ENCODE peak calls at places on chromosomes 2 and 18, in six cellular contexts. C, E, N, V, M and Z are unnamed samples. For H3K4me1, the result is how much of the 10 kb centered on the place peaks cover.

GRCh38 chr18:34866739-34867138 is 156.6 kb downstream of the DTNA start:
- DNase-seq in C (no peak), E (no peak), N (no peak), V (no peak), M (no peak), Z (no peak)

GRCh38 chr2:10762651-10763460 is 41.4 kb downstream of the ATP6V1C2 start:
- DNase-seq in C (no peak), E (peak), N (no peak), V (no peak), M (no peak), Z (peak)

GRCh38 chr2:133726906-133727305 is 158.6 kb upstream of the NCKAP5 start:
- DNase-seq in C (no peak), E (no peak), N (no peak), V (no peak), M (no peak), Z (no peak)

GRCh38 chr2:119431155-119431975 is at the start of gene TMEM37:
- DNase-seq in C (peak), E (peak), N (peak), V (peak), M (peak), Z (peak)

GRCh38 chr2:46032996-46033395 is 264.2 kb upstream of the EPAS1 start:
- DNase-seq in C (no peak), E (no peak), N (no peak), V (no peak), M (no peak), Z (no peak)

GRCh38 chr2:182318466-182319309 is 108.1 kb downstream of the PDE1A start:
- DNase-seq in C (no peak), E (no peak), N (no peak), V (no peak), M (no peak), Z (no peak)

GRCh38 chr2:30611572-30611971 is 164.5 kb downstream of the LCLAT1 start:
- DNase-seq in C (no peak), E (no peak), N (no peak), V (no peak), M (peak), Z (no peak)

GRCh38 chr2:186059096-186059495 is 320.5 kb downstream of the FSIP2 start:
- DNase-seq in C (no peak), E (no peak), N (no peak), V (no peak), M (no peak), Z (no peak)

GRCh38 chr2:19667536-19667949 is 234.2 kb downstream of the TTC32 start:
- DNase-seq in C (no peak), E (no peak), N (no peak), V (no peak), M (no peak), Z (no peak)

GRCh38 chr2:98806266-98806697 is 75.3 kb upstream of the MGAT4A start:
- DNase-seq in C (peak), E (no peak), N (no peak), V (no peak), M (peak), Z (no peak)

GRCh38 chr2:61905372-61906186 is at the start of gene COMMD1:
- DNase-seq in C (peak), E (no peak), N (peak), V (peak), M (peak), Z (peak)

GRCh38 chr2:59025157-59025757 is 784.1 kb upstream of the FANCL start:
- DNase-seq in C (peak), E (peak), N (peak), V (peak), M (peak), Z (peak)

GRCh38 chr2:118421648-118422047 is 333.4 kb downstream of the INSIG2 start:
- DNase-seq in C (no peak), E (no peak), N (no peak), V (no peak), M (no peak), Z (no peak)

GRCh38 chr18:28041366-28041765 is 135.6 kb downstream of the CDH2 start:
- DNase-seq in C (no peak), E (no peak), N (no peak), V (no peak), M (no peak), Z (peak)

GRCh38 chr18:26051845-26052244 is 38.6 kb downstream of the SS18 start:
- DNase-seq in C (no peak), E (no peak), N (no peak), V (no peak), M (no peak), Z (no peak)

GRCh38 chr2:117523267-117523666 is 291.2 kb upstream of the DDX18 start:
- DNase-seq in C (peak), E (no peak), N (peak), V (no peak), M (peak), Z (peak)

GRCh38 chr2:187552959-187553681 is 1.1 kb downstream of the TFPI start:
- DNase-seq in C (no peak), E (no peak), N (no peak), V (no peak), M (no peak), Z (no peak)

GRCh38 chr2:41968182-41968578 is 79.6 kb upstream of the PKDCC start:
- DNase-seq in C (no peak), E (no peak), N (no peak), V (no peak), M (no peak), Z (no peak)

GRCh38 chr2:41967426-41968181 is 80.2 kb upstream of the PKDCC start:
- DNase-seq in C (peak), E (no peak), N (no peak), V (no peak), M (peak), Z (no peak)

GRCh38 chr2:41965886-41966285 is 81.9 kb upstream of the PKDCC start:
- DNase-seq in C (peak), E (no peak), N (no peak), V (no peak), M (peak), Z (no peak)

GRCh38 chr2:41966431-41966893 is 81.4 kb upstream of the PKDCC start:
- DNase-seq in C (peak), E (no peak), N (peak), V (no peak), M (peak), Z (peak)

GRCh38 chr2:41966920-41967319 is 80.9 kb upstream of the PKDCC start:
- DNase-seq in C (peak), E (no peak), N (no peak), V (no peak), M (no peak), Z (no peak)
- H3K4me1 ChIP-seq in C (under half), E (under half), N (under half), V (under half), M (under half), Z (under half)

GRCh38 chr2:75558786-75559428 is 1.8 kb downstream of the EVA1A start:
- DNase-seq in C (no peak), E (no peak), N (no peak), V (no peak), M (peak), Z (no peak)
- H3K4me1 ChIP-seq in C (under half), E (under half), N (under half), V (under half), M (under half), Z (under half)

DNA sequence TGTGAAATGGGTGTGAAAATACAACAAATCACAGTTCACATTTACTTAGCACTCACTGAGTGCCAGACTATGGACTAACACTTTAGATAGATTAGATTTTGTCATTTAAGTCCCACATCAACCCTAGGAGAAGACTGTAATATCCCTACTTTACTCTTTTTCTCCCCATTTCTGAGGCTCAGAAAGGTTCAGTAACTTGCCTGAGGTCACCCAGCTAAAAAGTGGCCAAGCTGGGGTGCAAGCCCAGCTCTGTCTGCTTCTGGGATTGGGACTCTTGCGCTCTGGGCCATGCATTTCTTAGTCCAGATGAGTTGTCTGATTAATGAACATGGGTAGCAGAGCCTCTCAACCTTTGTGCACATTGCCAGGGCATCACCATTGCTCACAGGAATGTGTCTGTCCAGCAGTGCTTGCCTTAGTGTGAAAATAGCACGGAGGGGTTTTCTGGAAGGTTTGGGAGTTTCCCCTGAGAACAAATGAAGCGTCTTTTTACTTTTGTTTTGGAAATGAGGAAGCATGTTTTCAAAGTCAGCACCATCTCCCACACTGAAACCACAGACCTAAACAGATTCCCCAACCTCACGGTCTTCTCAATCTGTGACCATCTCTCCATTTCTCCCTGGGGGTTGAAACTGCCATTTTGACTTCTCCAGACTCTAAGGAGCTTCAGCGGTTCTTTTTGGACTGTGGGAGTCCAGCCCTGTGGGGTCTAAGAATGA is 31.9 kb downstream of the NRP2 start:
- DNase-seq in C (no peak), E (no peak), N (no peak), V (no peak), M (no peak), Z (no peak)
- H3K4me1 ChIP-seq in C (under half), E (under half), N (under half), V (under half), M (under half), Z (under half)

GRCh38 chr2:157785200-157785599 is 90.9 kb downstream of the ACVR1 start:
- DNase-seq in C (peak), E (no peak), N (no peak), V (no peak), M (peak), Z (no peak)

GRCh38 chr2:157789161-157789720 is 86.9 kb downstream of the ACVR1 start:
- DNase-seq in C (no peak), E (no peak), N (no peak), V (no peak), M (no peak), Z (no peak)

GRCh38 chr2:157788201-157788600 is 87.9 kb downstream of the ACVR1 start:
- DNase-seq in C (no peak), E (no peak), N (no peak), V (no peak), M (no peak), Z (no peak)

GRCh38 chr2:157785866-157786662 is 90.1 kb downstream of the ACVR1 start:
- DNase-seq in C (no peak), E (no peak), N (no peak), V (no peak), M (no peak), Z (no peak)

DNA sequence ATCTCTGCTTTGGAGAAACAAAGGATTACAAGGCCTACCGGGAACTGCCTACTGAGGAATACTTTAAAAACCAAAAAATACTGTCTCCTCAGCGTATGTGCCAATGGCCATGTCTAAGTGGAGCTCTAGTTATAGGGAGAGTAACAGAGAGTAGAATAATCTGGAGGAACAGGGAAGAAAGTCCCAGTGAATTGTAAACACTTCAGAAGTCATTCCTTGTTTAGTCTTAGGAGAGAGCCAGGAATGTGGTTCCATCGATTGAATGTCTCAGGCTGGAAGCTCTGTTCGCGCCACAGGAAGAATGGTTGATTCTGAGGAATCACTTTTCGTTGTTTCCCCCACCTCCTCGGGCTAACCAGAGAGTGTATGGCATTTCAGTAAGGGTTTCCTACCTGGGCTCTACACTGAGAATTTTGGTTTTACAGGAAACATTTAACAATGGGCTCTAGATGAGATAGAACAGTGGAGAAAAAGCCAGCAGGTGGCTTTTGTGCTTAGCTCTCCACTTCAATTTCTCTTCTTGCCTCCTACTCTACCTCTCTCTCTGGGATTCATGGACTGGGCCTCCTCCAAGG is 88.7 kb downstream of the ACVR1 start:
- DNase-seq in C (no peak), E (no peak), N (no peak), V (no peak), M (no peak), Z (no peak)
- H3K4me1 ChIP-seq in C (under half), E (under half), N (under half), V (under half), M (half or more), Z (under half)

GRCh38 chr2:41720702-41721344 is 327.0 kb upstream of the PKDCC start:
- DNase-seq in C (no peak), E (no peak), N (no peak), V (no peak), M (no peak), Z (no peak)
- H3K4me1 ChIP-seq in C (under half), E (under half), N (under half), V (under half), M (under half), Z (under half)

GRCh38 chr2:157789933-157790511 is 86.1 kb downstream of the ACVR1 start:
- DNase-seq in C (peak), E (no peak), N (no peak), V (no peak), M (peak), Z (no peak)

GRCh38 chr2:157784169-157784822 is 91.8 kb downstream of the ACVR1 start:
- DNase-seq in C (peak), E (no peak), N (no peak), V (no peak), M (peak), Z (no peak)

GRCh38 chr2:157783180-157783579 is 93.0 kb downstream of the ACVR1 start:
- DNase-seq in C (no peak), E (no peak), N (no peak), V (no peak), M (no peak), Z (no peak)

GRCh38 chr2:157784823-157785175 is 91.3 kb downstream of the ACVR1 start:
- DNase-seq in C (no peak), E (no peak), N (no peak), V (no peak), M (no peak), Z (no peak)

DNA sequence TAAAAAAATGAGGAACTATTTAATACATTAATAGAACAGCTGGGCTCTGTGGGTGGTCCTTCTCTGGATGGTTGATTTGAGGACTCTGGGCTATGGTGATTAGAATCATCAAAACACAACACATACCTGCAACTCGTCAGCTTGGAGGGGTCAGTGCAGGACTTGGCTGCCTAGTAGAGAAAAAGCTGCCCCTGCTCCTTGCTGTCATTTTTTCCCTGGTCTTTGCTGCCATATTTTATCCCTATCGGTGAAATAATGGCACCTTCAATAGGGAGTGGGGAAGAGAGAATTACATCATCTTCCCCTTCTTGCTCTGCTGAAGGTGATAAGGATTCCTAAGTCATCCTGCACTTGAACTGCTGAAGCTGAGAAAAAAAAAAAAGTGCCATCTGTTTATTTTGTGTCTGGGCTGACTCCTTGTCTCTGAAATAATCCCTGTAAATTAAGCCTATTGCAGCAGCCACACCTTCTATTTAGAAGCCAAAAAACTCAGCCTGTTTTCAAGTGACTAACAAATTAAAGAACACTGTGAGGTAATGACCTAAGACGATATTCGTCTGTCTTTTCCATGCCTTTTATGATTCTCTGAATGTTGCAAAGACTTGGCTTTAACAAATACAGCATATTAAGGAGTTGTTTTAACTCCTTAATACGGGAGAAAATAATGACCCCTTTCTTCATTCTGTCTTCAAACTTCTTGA is 89.3 kb downstream of the ACVR1 start:
- DNase-seq in C (no peak), E (no peak), N (no peak), V (no peak), M (no peak), Z (no peak)
- H3K4me1 ChIP-seq in C (under half), E (under half), N (under half), V (under half), M (half or more), Z (under half)

DNA sequence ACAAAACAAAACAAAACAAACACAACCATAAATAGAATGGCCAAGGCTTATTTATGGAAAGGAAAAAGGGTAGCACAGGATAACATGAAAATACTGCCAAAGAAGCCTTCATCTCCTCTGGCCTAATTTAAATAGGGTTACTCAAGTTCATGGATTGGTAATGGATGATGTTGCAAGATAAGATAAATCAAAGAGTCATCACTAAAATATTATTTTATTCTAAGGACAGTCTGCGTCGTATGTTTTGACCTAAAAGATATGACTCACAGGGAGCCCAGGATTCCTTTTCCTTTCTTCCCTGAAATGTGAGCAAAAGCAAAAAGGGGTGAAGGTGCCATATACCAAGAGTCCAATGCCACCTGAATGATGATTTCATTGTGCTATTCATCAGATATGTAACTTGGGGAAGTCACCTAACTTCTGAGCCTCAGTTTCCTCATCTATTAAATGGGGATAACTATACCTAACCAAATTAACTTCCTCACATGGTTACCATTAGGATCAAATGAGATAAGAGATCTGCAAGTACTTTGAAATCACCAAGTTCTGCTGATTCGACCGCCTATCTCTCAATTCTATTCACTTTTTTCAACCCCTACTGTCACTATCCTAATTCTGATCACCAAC is 137.7 kb downstream of the THADA start:
- DNase-seq in C (no peak), E (no peak), N (no peak), V (no peak), M (no peak), Z (no peak)
- H3K4me1 ChIP-seq in C (under half), E (half or more), N (under half), V (under half), M (under half), Z (under half)

GRCh38 chr2:174335605-174336402 is 1.1 kb downstream of the SP9 start:
- DNase-seq in C (no peak), E (no peak), N (no peak), V (no peak), M (no peak), Z (no peak)
- H3K4me1 ChIP-seq in C (under half), E (under half), N (under half), V (under half), M (under half), Z (under half)